ENCODE peak calls at places on chromosomes 11 and 22, in nine cellular contexts. J, U, H, Q, T, A, V, M and C are unnamed samples.

GRCh38 chr22:29128891-29129643 is 56.2 kb downstream of the KREMEN1 start:
- DNase-seq in A (no peak), J (no peak), M (no peak), V (no peak), T (peak; percentile 36), H (no peak), Q (no peak), U (peak; percentile 24), C (no peak)

GRCh38 chr22:30028731-30029130 is 51.5 kb upstream of the HORMAD2 start:
- DNase-seq in U (no peak), J (no peak), A (no peak), V (no peak), H (no peak), M (no peak), Q (no peak), T (no peak), C (no peak)

GRCh38 chr11:122776546-122776945 is 61.8 kb upstream of the CRTAM start:
- DNase-seq in U (no peak), V (no peak), T (no peak), A (no peak), M (no peak), Q (no peak), H (no peak), J (no peak), C (no peak)

GRCh38 chr11:2444301-2445106 is at the start of the genes KCNQ1 and TRPM5:
- DNase-seq in T (peak; percentile 90), V (peak; percentile 80), J (peak; percentile 67), U (no peak), H (no peak), Q (peak; percentile 77), A (peak; percentile 28), M (peak; percentile 79), C (peak; percentile 64)

GRCh38 chr22:37674951-37675929 is at the start of gene LGALS1:
- DNase-seq in Q (peak; percentile 54), A (peak; percentile 92), U (peak; percentile 99), M (peak; percentile 83), J (peak; percentile 90), H (peak; percentile 93), T (peak; percentile 95), V (peak; percentile 90), C (no peak)

GRCh38 chr11:104830080-104830479 is 68.2 kb downstream of the CASP12 start:
- DNase-seq in V (no peak), T (no peak), J (no peak), H (no peak), M (no peak), A (peak; percentile 12), U (peak; percentile 82), Q (no peak), C (no peak)

GRCh38 chr11:125211191-125211953 is 46.8 kb downstream of the PKNOX2 start:
- DNase-seq in U (no peak), M (peak; percentile 23), Q (peak; percentile 32), H (no peak), J (no peak), T (no peak), A (no peak), V (no peak), C (no peak)

GRCh38 chr22:48893288-48894063 is 934.2 kb downstream of the BRD1 start:
- DNase-seq in U (no peak), J (peak; percentile 23), Q (no peak), A (no peak), M (no peak), T (no peak), V (peak; percentile 5), H (no peak), C (no peak)

GRCh38 chr11:86116386-86116726 is 47.5 kb upstream of the PICALM start:
- DNase-seq in U (peak; percentile 89), T (no peak), H (no peak), A (peak; percentile 52), M (no peak), J (no peak), V (peak; percentile 72), Q (no peak), C (no peak)

GRCh38 chr11:130514316-130514715 is 65.9 kb downstream of the ADAMTS15 start:
- DNase-seq in T (no peak), J (no peak), V (no peak), A (no peak), Q (no peak), H (no peak), U (peak; percentile 34), M (no peak), C (no peak)

GRCh38 chr11:120335596-120335927 is 651 bp upstream of the ARHGEF12 start:
- DNase-seq in T (no peak), H (no peak), J (no peak), A (no peak), U (no peak), V (no peak), M (peak; percentile 57), Q (no peak), C (no peak)

GRCh38 chr11:120914021-120914420 is 109.9 kb upstream of the TBCEL start:
- DNase-seq in H (no peak), J (no peak), V (no peak), T (no peak), M (no peak), Q (no peak), A (no peak), U (no peak), C (no peak)

GRCh38 chr11:119754199-119754598 is 25.2 kb upstream of the NECTIN1 start:
- DNase-seq in A (no peak), T (no peak), Q (no peak), V (no peak), J (no peak), H (no peak), U (no peak), M (no peak), C (no peak)

GRCh38 chr11:76671626-76672309 is 1.2 kb upstream of the LRRC32 start:
- DNase-seq in U (no peak), A (no peak), J (peak; percentile 35), H (no peak), V (no peak), Q (no peak), M (no peak), T (no peak), C (no peak)

GRCh38 chr11:31340903-31341572 is 28.5 kb downstream of the DCDC1 start:
- DNase-seq in H (no peak), A (peak; percentile 49), V (peak; percentile 32), U (peak; percentile 57), Q (peak; percentile 8), J (no peak), T (no peak), M (peak; percentile 66), C (no peak)

GRCh38 chr11:9001736-9002135 is 2.1 kb downstream of the NRIP3 start:
- DNase-seq in Q (no peak), T (no peak), J (no peak), U (peak; percentile 92), H (no peak), A (no peak), V (no peak), M (no peak), C (no peak)

GRCh38 chr11:133738624-133739023 is 106.7 kb downstream of the SPATA19 start:
- DNase-seq in H (no peak), A (no peak), V (no peak), J (no peak), M (no peak), U (no peak), T (no peak), Q (no peak), C (no peak)

GRCh38 chr22:17266261-17266971 is 47.2 kb upstream of the ADA2 start:
- DNase-seq in V (no peak), H (no peak), M (peak; percentile 90), A (no peak), U (no peak), Q (peak; percentile 57), J (no peak), T (peak; percentile 74), C (no peak)

GRCh38 chr11:121237686-121238658 is 54.6 kb upstream of the SC5D start:
- DNase-seq in Q (no peak), V (no peak), M (no peak), A (no peak), T (no peak), H (no peak), J (no peak), U (peak; percentile 60), C (no peak)

GRCh38 chr22:22105364-22105763 is 122.8 kb upstream of the TOP3B start:
- DNase-seq in Q (no peak), M (no peak), J (no peak), U (no peak), T (no peak), H (no peak), V (no peak), A (no peak), C (no peak)

GRCh38 chr22:22099833-22100812 is 117.5 kb upstream of the TOP3B start:
- DNase-seq in M (peak; percentile 50), T (no peak), V (no peak), A (no peak), H (no peak), Q (no peak), U (peak; percentile 44), J (no peak), C (no peak)

GRCh38 chr22:22099194-22099486 is 116.6 kb upstream of the TOP3B start:
- DNase-seq in T (peak; percentile 55), Q (no peak), J (no peak), U (no peak), H (no peak), V (peak; percentile 60), M (no peak), A (no peak), C (no peak)

GRCh38 chr22:22106855-22107254 is 124.3 kb upstream of the TOP3B start:
- DNase-seq in J (no peak), M (no peak), U (no peak), A (no peak), V (no peak), H (no peak), Q (no peak), T (no peak), C (no peak)

GRCh38 chr22:22103078-22103593 is 120.5 kb upstream of the TOP3B start:
- DNase-seq in T (no peak), Q (peak; percentile 46), A (peak; percentile 18), U (peak; percentile 14), H (no peak), M (peak; percentile 72), J (no peak), V (no peak), C (no peak)
- TF ChIP-seq CTCF in T (no peak), Q (peak; percentile 53), A (no peak), U (peak; percentile 67), H (peak; percentile 58), M (peak; percentile 53), J (no peak), V (peak; percentile 9), C (peak; percentile 61)

GRCh38 chr11:12122083-12122482 is 11.7 kb downstream of the MICAL2 start:
- DNase-seq in A (peak; percentile 50), T (no peak), V (no peak), U (no peak), H (no peak), J (no peak), M (peak; percentile 82), Q (no peak), C (no peak)
- TF ChIP-seq CTCF in A (peak; percentile 35), T (no peak), V (peak; percentile 14), U (peak; percentile 47), H (peak; percentile 50), J (no peak), M (peak; percentile 79), Q (peak; percentile 31), C (peak; percentile 54)

GRCh38 chr11:65871811-65872548 is 620 bp downstream of the EFEMP2 start:
- DNase-seq in A (no peak), V (no peak), M (peak; percentile 62), T (no peak), U (peak; percentile 51), H (no peak), J (peak; percentile 56), Q (peak; percentile 54), C (peak; percentile 42)
- TF ChIP-seq CTCF in A (no peak), V (no peak), M (peak; percentile 36), T (no peak), U (peak; percentile 34), H (peak; percentile 7), J (no peak), Q (no peak), C (peak; percentile 28)

GRCh38 chr11:117908261-117908895 is 20.8 kb downstream of the TMPRSS13 start:
- DNase-seq in U (no peak), M (no peak), V (no peak), Q (no peak), T (peak; percentile 40), A (no peak), H (no peak), J (no peak), C (no peak)
- TF ChIP-seq CTCF in U (no peak), M (peak; percentile 42), V (no peak), Q (no peak), T (no peak), A (no peak), H (no peak), J (no peak), C (no peak)